ENCODE peak calls at places on chromosomes 13 and 19, in six cellular contexts. K, C, R, P, J and A are unnamed samples. For H3K9me3, the result is how much of the 10 kb centered on the place peaks cover.

GRCh38 chr13:90230311-90230710 is 1117.2 kb upstream of the MIR17HG start:
- DNase-seq in J (no peak), R (no peak), P (no peak), C (no peak), K (no peak), A (peak)

GRCh38 chr19:34176581-34176980 is 4.3 kb downstream of the LSM14A start:
- DNase-seq in R (no peak), K (no peak), J (no peak), C (no peak), P (no peak), A (no peak)

GRCh38 chr13:30872685-30873443 is 33.2 kb upstream of the MEDAG start:
- DNase-seq in P (no peak), C (peak), J (peak), K (no peak), R (peak), A (no peak)

GRCh38 chr19:4057913-4058695 is 8.6 kb downstream of the ZBTB7A start:
- DNase-seq in R (peak), C (peak), P (peak), J (peak), K (peak), A (peak)

GRCh38 chr13:30159446-30159839 is 147.9 kb downstream of the KATNAL1 start:
- DNase-seq in P (no peak), K (no peak), C (no peak), J (no peak), R (peak), A (no peak)

GRCh38 chr19:28655054-28655453 is 557.9 kb downstream of the UQCRFS1 start:
- DNase-seq in K (no peak), R (no peak), P (no peak), C (no peak), J (no peak), A (no peak)

GRCh38 chr19:7975037-7975436 is 30.4 kb downstream of the ELAVL1 start:
- DNase-seq in R (no peak), K (no peak), J (no peak), P (no peak), C (peak), A (no peak)

GRCh38 chr13:25037057-25037813 is 58.7 kb upstream of the PABPC3 start:
- DNase-seq in K (peak), P (peak), J (no peak), C (no peak), R (peak), A (no peak)

GRCh38 chr19:30752876-30753275 is 380.7 kb downstream of the ZNF536 start:
- DNase-seq in P (no peak), J (no peak), K (no peak), C (no peak), R (no peak), A (no peak)

GRCh38 chr19:33048806-33049676 is 15.6 kb downstream of the RHPN2 start:
- DNase-seq in R (peak), P (no peak), J (no peak), K (no peak), C (no peak), A (no peak)

GRCh38 chr19:34235425-34235940 is 18.9 kb upstream of the GARRE1 start:
- DNase-seq in P (no peak), J (no peak), C (no peak), R (no peak), K (no peak), A (no peak)

GRCh38 chr19:38478273-38478971 is 44.9 kb downstream of the RYR1 start:
- DNase-seq in K (no peak), P (no peak), J (no peak), C (no peak), R (no peak), A (no peak)

GRCh38 chr13:45007823-45008222 is 18.5 kb downstream of the GPALPP1 start:
- DNase-seq in K (no peak), J (no peak), R (no peak), P (no peak), C (no peak), A (no peak)

GRCh38 chr19:2807379-2808128 is 12.1 kb upstream of the ZNF554 start:
- DNase-seq in K (no peak), C (no peak), J (no peak), R (no peak), P (no peak), A (no peak)

GRCh38 chr13:30257433-30258099 is 49.8 kb downstream of the KATNAL1 start:
- DNase-seq in R (peak), C (no peak), K (no peak), P (no peak), J (no peak), A (no peak)

GRCh38 chr19:32674153-32674958 is 624 bp downstream of the ANKRD27 start:
- DNase-seq in R (no peak), C (no peak), J (no peak), K (no peak), P (no peak), A (no peak)

GRCh38 chr19:3142292-3142670 is 6.4 kb downstream of the GNA15 start:
- DNase-seq in P (no peak), C (no peak), J (no peak), K (no peak), R (peak), A (no peak)

GRCh38 chr19:33311326-33311682 is 9.0 kb upstream of the CEBPA start:
- DNase-seq in P (peak), C (no peak), R (no peak), J (no peak), K (peak), A (peak)

GRCh38 chr19:11269408-11269807 is 7.1 kb upstream of the DOCK6 start:
- DNase-seq in R (peak), C (no peak), J (no peak), K (no peak), P (no peak), A (no peak)

GRCh38 chr19:17687857-17688784 is at the start of gene UNC13A:
- DNase-seq in R (peak), K (peak), J (no peak), P (peak), C (peak), A (peak)

GRCh38 chr19:31127132-31127967 is 221.9 kb downstream of the TSHZ3 start:
- DNase-seq in R (peak), P (peak), J (peak), K (peak), C (no peak), A (no peak)

GRCh38 chr19:18674616-18675015 is 8.9 kb upstream of the CRTC1 start:
- DNase-seq in P (no peak), R (peak), K (peak), C (peak), J (no peak), A (no peak)

GRCh38 chr19:18774782-18775444 is 16.2 kb downstream of the COMP start:
- DNase-seq in R (no peak), P (no peak), J (no peak), K (no peak), C (no peak), A (no peak)

GRCh38 chr13:40665754-40666057 is 735 bp downstream of the FOXO1 start:
- DNase-seq in P (no peak), J (no peak), K (no peak), R (no peak), C (no peak), A (no peak)

GRCh38 chr19:58399903-58400637 is 4.6 kb downstream of the RNF225 start:
- DNase-seq in P (no peak), J (no peak), C (no peak), K (no peak), R (no peak), A (no peak)

GRCh38 chr19:35545001-35545854 is at the start of gene TMEM147:
- DNase-seq in R (peak), P (peak), J (peak), K (peak), C (peak), A (peak)

GRCh38 chr13:83151308-83151660 is 731.0 kb downstream of the SLITRK1 start:
- DNase-seq in R (peak), K (no peak), J (no peak), C (no peak), P (no peak), A (no peak)

GRCh38 chr19:3163230-3163886 is 15.2 kb upstream of the S1PR4 start:
- DNase-seq in K (peak), J (peak), C (peak), P (peak), R (peak), A (peak)

GRCh38 chr13:113889467-113889866 is 25.6 kb upstream of the GAS6 start:
- DNase-seq in K (no peak), P (no peak), R (no peak), C (no peak), J (no peak), A (no peak)

GRCh38 chr19:37243206-37243632 is 25.2 kb downstream of the ZNF383 start:
- DNase-seq in C (no peak), K (no peak), J (no peak), P (no peak), R (no peak), A (no peak)
- H3K9me3 ChIP-seq in C (half or more), K (half or more), J (half or more), P (under half), R (half or more), A (half or more)

GRCh38 chr19:12284631-12285030 is 10.1 kb downstream of the ZNF44 start:
- DNase-seq in K (no peak), P (no peak), R (no peak), C (no peak), J (no peak), A (no peak)

GRCh38 chr19:12289790-12290065 is 5.0 kb downstream of the ZNF44 start:
- DNase-seq in K (no peak), C (no peak), R (no peak), P (no peak), J (no peak), A (no peak)

GRCh38 chr19:12278713-12279112 is 16.0 kb downstream of the ZNF44 start:
- DNase-seq in K (no peak), J (no peak), P (no peak), R (no peak), C (no peak), A (no peak)

DNA sequence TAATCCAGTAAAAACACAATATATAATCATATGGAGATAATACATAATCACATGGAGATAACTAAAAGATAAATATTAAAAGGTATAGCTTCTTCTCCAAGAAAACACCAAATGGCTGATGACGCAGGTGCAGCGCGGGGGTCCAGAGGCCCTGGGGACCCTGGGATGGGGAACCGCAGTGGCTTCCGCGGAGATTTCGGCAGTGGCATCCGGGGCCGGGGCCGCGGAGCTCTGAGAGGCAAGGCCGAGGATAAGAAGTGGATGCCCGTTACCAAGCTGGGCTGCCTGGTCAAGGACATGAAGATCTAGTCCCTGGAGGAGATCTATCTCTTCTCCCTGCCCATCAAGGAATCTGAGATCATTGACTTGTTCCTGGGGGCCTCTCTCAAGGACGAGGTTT is 10.5 kb downstream of the ZNF44 start:
- DNase-seq in P (no peak), R (no peak), C (no peak), J (no peak), K (no peak), A (no peak)
- H3K9me3 ChIP-seq in P (under half), R (under half), C (under half), J (under half), K (under half), A (under half)

GRCh38 chr13:62290542-62290941 is 874.9 kb upstream of the PCDH20 start:
- DNase-seq in C (no peak), P (no peak), J (no peak), R (no peak), K (no peak), A (no peak)

GRCh38 chr13:62296812-62297211 is 881.2 kb upstream of the PCDH20 start:
- DNase-seq in P (no peak), J (no peak), R (no peak), C (no peak), K (no peak), A (no peak)

GRCh38 chr13:62293081-62293480 is 877.4 kb upstream of the PCDH20 start:
- DNase-seq in K (no peak), C (no peak), J (no peak), P (no peak), R (peak), A (no peak)

GRCh38 chr13:62300021-62300420 is 884.4 kb upstream of the PCDH20 start:
- DNase-seq in C (no peak), K (no peak), J (no peak), R (no peak), P (no peak), A (no peak)

DNA sequence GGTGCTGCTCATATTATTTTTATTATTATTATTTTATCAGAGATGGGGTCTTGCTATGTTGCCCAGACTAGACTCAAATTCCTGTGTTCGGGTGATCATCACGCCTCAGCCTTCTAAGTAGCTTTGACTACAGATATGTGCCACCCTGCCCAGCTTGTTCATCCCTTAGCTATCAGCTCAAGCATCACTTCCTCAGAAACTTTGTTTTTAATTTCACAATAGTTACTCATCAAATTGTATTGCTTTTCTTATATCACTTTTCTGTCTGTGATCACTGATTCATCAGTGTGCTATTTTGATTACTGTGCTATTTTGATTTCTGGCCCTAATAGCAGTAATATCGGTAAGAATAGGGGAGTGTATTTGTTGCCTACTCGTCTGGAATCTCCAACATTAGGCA is 878.6 kb upstream of the PCDH20 start:
- DNase-seq in C (no peak), R (peak), P (no peak), J (no peak), K (no peak), A (no peak)
- H3K9me3 ChIP-seq in C (under half), R (under half), P (under half), J (under half), K (under half), A (under half)

DNA sequence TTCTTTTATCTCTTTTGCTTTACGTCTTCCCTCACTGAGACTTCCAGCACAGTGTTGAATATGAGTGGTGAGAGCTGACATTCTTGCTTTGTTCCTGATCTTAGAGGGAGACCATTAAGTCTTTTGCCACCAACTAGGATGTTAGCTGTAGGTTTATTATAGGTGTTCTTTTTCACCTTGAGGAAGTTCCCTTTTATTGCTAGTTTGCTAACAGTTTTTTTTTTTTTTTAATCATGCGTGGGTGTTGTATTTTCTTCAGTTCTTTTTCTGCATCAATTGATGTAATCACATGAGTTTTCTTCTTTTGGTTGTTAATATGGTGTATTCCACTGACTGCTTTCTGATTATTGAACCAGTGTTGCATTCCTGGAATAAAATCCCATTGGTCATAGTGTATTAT is 21.1 kb downstream of the AP1M1 start:
- DNase-seq in P (no peak), R (no peak), J (no peak), K (no peak), C (no peak), A (no peak)
- H3K9me3 ChIP-seq in P (under half), R (under half), J (under half), K (under half), C (under half), A (under half)